ENCODE peak calls at places on chromosomes 11 and 22, in four cellular contexts. One of them, this sample, is unnamed.

GRCh38 chr22:49490692-49491091 is 337.0 kb downstream of the BRD1 start:
- DNase-seq in A549: no peak
- DNase-seq in HCT116: no peak
- DNase-seq in SK-N-SH: no peak
- DNase-seq in this sample: no peak

GRCh38 chr11:57482782-57483569 is 22.6 kb downstream of the RTN4RL2 start:
- DNase-seq in A549: peak
- DNase-seq in HCT116: no peak
- DNase-seq in SK-N-SH: peak
- DNase-seq in this sample: peak

GRCh38 chr11:130782361-130783221 is 133.7 kb downstream of the SNX19 start:
- DNase-seq in A549: no peak
- DNase-seq in HCT116: no peak
- DNase-seq in SK-N-SH: no peak
- DNase-seq in this sample: no peak

GRCh38 chr11:126115820-126116319 is 53.2 kb upstream of the CDON start:
- DNase-seq in A549: peak
- DNase-seq in HCT116: peak
- DNase-seq in SK-N-SH: peak
- DNase-seq in this sample: no peak

GRCh38 chr11:126914941-126915340 is 85.6 kb downstream of the KIRREL3 start:
- DNase-seq in A549: no peak
- DNase-seq in HCT116: no peak
- DNase-seq in SK-N-SH: no peak
- DNase-seq in this sample: no peak

GRCh38 chr11:86706341-86707131 is 34.1 kb upstream of the ME3 start:
- DNase-seq in A549: peak
- DNase-seq in HCT116: no peak
- DNase-seq in SK-N-SH: no peak
- DNase-seq in this sample: no peak

GRCh38 chr11:86301742-86302091 is 323 bp upstream of the HIKESHI start:
- DNase-seq in A549: no peak
- DNase-seq in HCT116: no peak
- DNase-seq in SK-N-SH: no peak
- DNase-seq in this sample: no peak

GRCh38 chr11:6606471-6607189 is 3.1 kb downstream of the ILK start:
- DNase-seq in A549: peak
- DNase-seq in HCT116: peak
- DNase-seq in SK-N-SH: peak
- DNase-seq in this sample: peak

GRCh38 chr11:71086687-71087258 is 165.6 kb downstream of the SHANK2 start:
- DNase-seq in A549: peak
- DNase-seq in HCT116: no peak
- DNase-seq in SK-N-SH: peak
- DNase-seq in this sample: no peak

GRCh38 chr22:43955883-43956286 is 643 bp downstream of the SAMM50 start:
- DNase-seq in A549: no peak
- DNase-seq in HCT116: no peak
- DNase-seq in SK-N-SH: no peak
- DNase-seq in this sample: peak

GRCh38 chr22:50089231-50090140 is at the start of gene MOV10L1:
- DNase-seq in A549: no peak
- DNase-seq in HCT116: no peak
- DNase-seq in SK-N-SH: peak
- DNase-seq in this sample: no peak

GRCh38 chr11:87219266-87219665 is 181.5 kb downstream of the TMEM135 start:
- DNase-seq in A549: no peak
- DNase-seq in HCT116: no peak
- DNase-seq in SK-N-SH: no peak
- DNase-seq in this sample: no peak

GRCh38 chr11:27013741-27014415 is 20.0 kb downstream of the FIBIN start:
- DNase-seq in A549: no peak
- DNase-seq in HCT116: no peak
- DNase-seq in SK-N-SH: no peak
- DNase-seq in this sample: no peak

GRCh38 chr22:29706493-29706892 is 13.3 kb upstream of the CABP7 start:
- DNase-seq in A549: no peak
- DNase-seq in HCT116: no peak
- DNase-seq in SK-N-SH: peak
- DNase-seq in this sample: no peak

GRCh38 chr22:44355688-44356070 is 42.9 kb upstream of the SHISAL1 start:
- DNase-seq in A549: no peak
- DNase-seq in HCT116: no peak
- DNase-seq in SK-N-SH: no peak
- DNase-seq in this sample: no peak

GRCh38 chr22:45884201-45885067 is 92.5 kb downstream of the WNT7B start:
- DNase-seq in A549: no peak
- DNase-seq in HCT116: no peak
- DNase-seq in SK-N-SH: peak
- DNase-seq in this sample: no peak

GRCh38 chr22:25375683-25376082 is 156.2 kb downstream of the CRYBB2 start:
- DNase-seq in A549: no peak
- DNase-seq in HCT116: no peak
- DNase-seq in SK-N-SH: no peak
- DNase-seq in this sample: no peak

GRCh38 chr11:87971354-87971753 is 203.9 kb downstream of the RAB38 start:
- DNase-seq in A549: no peak
- DNase-seq in HCT116: no peak
- DNase-seq in SK-N-SH: no peak
- DNase-seq in this sample: no peak

GRCh38 chr22:47391169-47392053 is 629.0 kb downstream of the TBC1D22A start:
- DNase-seq in A549: no peak
- DNase-seq in HCT116: no peak
- DNase-seq in SK-N-SH: no peak
- DNase-seq in this sample: no peak

GRCh38 chr11:112132737-112133136 is 31.2 kb downstream of the IL18 start:
- DNase-seq in A549: no peak
- DNase-seq in HCT116: no peak
- DNase-seq in SK-N-SH: no peak
- DNase-seq in this sample: no peak

GRCh38 chr11:43518407-43519165 is 159.9 kb downstream of the TTC17 start:
- DNase-seq in A549: no peak
- DNase-seq in HCT116: no peak
- DNase-seq in SK-N-SH: no peak
- DNase-seq in this sample: no peak

GRCh38 chr11:32809313-32809712 is 14.9 kb upstream of the CCDC73 start:
- DNase-seq in A549: peak
- DNase-seq in HCT116: peak
- DNase-seq in SK-N-SH: peak
- DNase-seq in this sample: peak

GRCh38 chr11:72353861-72354260 is 80.5 kb downstream of the CLPB start:
- DNase-seq in A549: peak
- DNase-seq in HCT116: no peak
- DNase-seq in SK-N-SH: no peak
- DNase-seq in this sample: no peak

GRCh38 chr11:107785401-107785800 is 73.2 kb downstream of the SLC35F2 start:
- DNase-seq in A549: no peak
- DNase-seq in HCT116: no peak
- DNase-seq in SK-N-SH: no peak
- DNase-seq in this sample: no peak

GRCh38 chr11:93073508-93074280 is 104.2 kb downstream of the MTNR1B start:
- DNase-seq in A549: no peak
- DNase-seq in HCT116: no peak
- DNase-seq in SK-N-SH: no peak
- DNase-seq in this sample: no peak

GRCh38 chr22:41360126-41360525 is 21.6 kb upstream of the TEF start:
- DNase-seq in A549: no peak
- DNase-seq in HCT116: no peak
- DNase-seq in SK-N-SH: no peak
- DNase-seq in this sample: no peak

GRCh38 chr11:109993786-109994185 is 99.4 kb upstream of the ZC3H12C start:
- DNase-seq in A549: no peak
- DNase-seq in HCT116: no peak
- DNase-seq in SK-N-SH: no peak
- DNase-seq in this sample: no peak

GRCh38 chr11:130894322-130895025 is 21.8 kb downstream of the SNX19 start:
- DNase-seq in A549: peak
- DNase-seq in HCT116: peak
- DNase-seq in SK-N-SH: peak
- DNase-seq in this sample: peak

GRCh38 chr22:37276771-37277170 is 5.5 kb upstream of the CYTH4 start:
- DNase-seq in A549: no peak
- DNase-seq in HCT116: no peak
- DNase-seq in SK-N-SH: no peak
- DNase-seq in this sample: no peak

GRCh38 chr11:62545437-62546243 is 966 bp downstream of the AHNAK start:
- DNase-seq in A549: peak
- DNase-seq in HCT116: peak
- DNase-seq in SK-N-SH: peak
- DNase-seq in this sample: peak

GRCh38 chr11:81772161-81772560 is 961.5 kb downstream of the FAM181B start:
- DNase-seq in A549: no peak
- DNase-seq in HCT116: no peak
- DNase-seq in SK-N-SH: peak
- DNase-seq in this sample: no peak

GRCh38 chr22:48071828-48072227 is 1309.4 kb downstream of the TBC1D22A start:
- DNase-seq in A549: no peak
- DNase-seq in HCT116: no peak
- DNase-seq in SK-N-SH: no peak
- DNase-seq in this sample: no peak

GRCh38 chr22:20945578-20945934 is 21.5 kb upstream of the AIFM3 start:
- DNase-seq in A549: no peak
- DNase-seq in HCT116: no peak
- DNase-seq in SK-N-SH: no peak
- DNase-seq in this sample: no peak

GRCh38 chr11:100484948-100485347 is 202.1 kb upstream of the ARHGAP42 start:
- DNase-seq in A549: no peak
- DNase-seq in HCT116: no peak
- DNase-seq in SK-N-SH: no peak
- DNase-seq in this sample: no peak

GRCh38 chr11:1652026-1652425 is 22.5 kb downstream of the KRTAP5-5 start:
- DNase-seq in A549: no peak
- DNase-seq in HCT116: no peak
- DNase-seq in SK-N-SH: peak
- DNase-seq in this sample: no peak

GRCh38 chr22:50696799-50697561 is 24.4 kb downstream of the SHANK3 start:
- DNase-seq in A549: no peak
- DNase-seq in HCT116: no peak
- DNase-seq in SK-N-SH: peak
- DNase-seq in this sample: no peak

GRCh38 chr11:36500315-36500721 is 9.8 kb downstream of the TRAF6 start:
- DNase-seq in A549: peak
- DNase-seq in HCT116: no peak
- DNase-seq in SK-N-SH: no peak
- DNase-seq in this sample: no peak

GRCh38 chr11:76699461-76700091 is 29.0 kb upstream of the LRRC32 start:
- DNase-seq in A549: no peak
- DNase-seq in HCT116: no peak
- DNase-seq in SK-N-SH: no peak
- DNase-seq in this sample: no peak

GRCh38 chr11:10683429-10683828 is 10.1 kb downstream of the IRAG1 start:
- DNase-seq in A549: no peak
- DNase-seq in HCT116: no peak
- DNase-seq in SK-N-SH: no peak
- DNase-seq in this sample: no peak
- TF ChIP-seq REST in A549: no peak
- TF ChIP-seq REST in HCT116: no peak
- TF ChIP-seq REST in SK-N-SH: no peak
- TF ChIP-seq REST in this sample: no peak

GRCh38 chr11:46674463-46675287 is 25.7 kb downstream of the ARHGAP1 start:
- DNase-seq in A549: no peak
- DNase-seq in HCT116: no peak
- DNase-seq in SK-N-SH: peak
- DNase-seq in this sample: no peak
- TF ChIP-seq REST in A549: no peak
- TF ChIP-seq REST in HCT116: no peak
- TF ChIP-seq REST in SK-N-SH: no peak
- TF ChIP-seq REST in this sample: no peak

DNA sequence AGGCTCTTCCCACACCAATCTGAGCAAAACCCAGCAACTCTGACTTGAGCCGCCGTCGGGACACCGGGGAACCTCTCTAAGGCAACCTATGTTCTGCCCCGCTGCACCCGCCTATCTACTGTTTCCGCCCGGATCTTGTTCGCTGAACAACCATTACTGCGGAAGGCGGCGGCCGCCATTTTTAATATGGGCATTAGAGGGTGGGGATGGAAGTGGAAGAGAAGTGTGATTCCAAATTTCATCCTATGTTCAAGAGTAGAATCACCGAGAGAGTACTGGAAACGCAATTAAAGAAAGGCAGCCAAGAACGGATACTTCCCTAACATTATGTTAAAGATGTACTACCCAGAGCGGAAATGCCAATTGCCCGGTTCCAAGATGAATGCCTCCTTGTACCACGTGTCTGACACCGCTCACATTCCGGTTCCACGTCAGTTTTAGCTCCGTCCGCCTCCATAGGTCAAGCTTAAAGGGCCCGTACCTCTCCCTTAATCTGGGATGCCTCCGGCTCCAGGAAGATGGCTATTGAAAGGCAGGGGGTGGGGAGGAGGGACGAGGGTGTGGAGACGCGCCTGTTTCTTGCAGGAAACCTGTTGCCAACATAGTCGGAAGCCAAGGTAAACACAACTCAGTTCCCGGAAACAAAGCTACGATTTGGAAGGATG is at the start of gene DPAGT1:
- DNase-seq in A549: peak
- DNase-seq in HCT116: peak
- DNase-seq in SK-N-SH: peak
- DNase-seq in this sample: peak
- TF ChIP-seq REST in A549: no peak
- TF ChIP-seq REST in HCT116: no peak
- TF ChIP-seq REST in SK-N-SH: peak
- TF ChIP-seq REST in this sample: no peak

GRCh38 chr22:40153186-40153585 is 24.5 kb upstream of the TNRC6B start:
- DNase-seq in A549: no peak
- DNase-seq in HCT116: no peak
- DNase-seq in SK-N-SH: no peak
- DNase-seq in this sample: no peak
- TF ChIP-seq REST in A549: no peak
- TF ChIP-seq REST in HCT116: no peak
- TF ChIP-seq REST in SK-N-SH: no peak
- TF ChIP-seq REST in this sample: no peak

This sample was measured in HL-60.